ENCODE peak calls at places on chromosome X, in nine cellular contexts. One of them, this sample, is unnamed.

GRCh38 chrX:9522756-9523155 is 57.9 kb downstream of the TBL1X start:
- DNase-seq in NCI-H748 treated with DMSO at 0.1 percent for 48 hours: no peak
- DNase-seq in H54: no peak
- DNase-seq in activated CD8-positive, alpha-beta memory T cell treated with anti-CD3 and anti-CD28 coated beads for 48 hours: no peak
- DNase-seq in GM10248: no peak
- DNase-seq in fibroblast of pulmonary artery: no peak
- DNase-seq in stimulated activated CD4-positive, alpha-beta T cell treated with anti-CD3 and anti-CD28 coated beads, Interleukin-15, amount 100 ng/mL, for 24 hours: no peak
- DNase-seq in GM23338: no peak
- DNase-seq in hypothalamus: no peak
- DNase-seq in this sample: no peak

GRCh38 chrX:123184858-123185251 is 777 bp downstream of the GRIA3 start:
- DNase-seq in activated CD8-positive, alpha-beta memory T cell treated with anti-CD3 and anti-CD28 coated beads for 48 hours: no peak
- DNase-seq in H54: no peak
- DNase-seq in GM23338: peak; percentile 12
- DNase-seq in GM10248: peak; percentile 11
- DNase-seq in stimulated activated CD4-positive, alpha-beta T cell treated with anti-CD3 and anti-CD28 coated beads, Interleukin-15, amount 100 ng/mL, for 24 hours: no peak
- DNase-seq in hypothalamus: no peak
- DNase-seq in NCI-H748 treated with DMSO at 0.1 percent for 48 hours: no peak
- DNase-seq in fibroblast of pulmonary artery: no peak
- DNase-seq in this sample: no peak

GRCh38 chrX:106933538-106933961 is 13.3 kb downstream of the CLDN2 start:
- DNase-seq in GM23338: no peak
- DNase-seq in H54: no peak
- DNase-seq in NCI-H748 treated with DMSO at 0.1 percent for 48 hours: no peak
- DNase-seq in GM10248: no peak
- DNase-seq in activated CD8-positive, alpha-beta memory T cell treated with anti-CD3 and anti-CD28 coated beads for 48 hours: no peak
- DNase-seq in hypothalamus: no peak
- DNase-seq in fibroblast of pulmonary artery: peak; percentile 41
- DNase-seq in stimulated activated CD4-positive, alpha-beta T cell treated with anti-CD3 and anti-CD28 coated beads, Interleukin-15, amount 100 ng/mL, for 24 hours: no peak
- DNase-seq in this sample: no peak

GRCh38 chrX:85243155-85243554 is 424 bp downstream of the SATL1 start:
- DNase-seq in GM10248: no peak
- DNase-seq in GM23338: no peak
- DNase-seq in H54: no peak
- DNase-seq in fibroblast of pulmonary artery: no peak
- DNase-seq in hypothalamus: no peak
- DNase-seq in stimulated activated CD4-positive, alpha-beta T cell treated with anti-CD3 and anti-CD28 coated beads, Interleukin-15, amount 100 ng/mL, for 24 hours: no peak
- DNase-seq in activated CD8-positive, alpha-beta memory T cell treated with anti-CD3 and anti-CD28 coated beads for 48 hours: no peak
- DNase-seq in NCI-H748 treated with DMSO at 0.1 percent for 48 hours: no peak
- DNase-seq in this sample: no peak

GRCh38 chrX:123215397-123216089 is 31.5 kb downstream of the GRIA3 start:
- DNase-seq in GM23338: no peak
- DNase-seq in activated CD8-positive, alpha-beta memory T cell treated with anti-CD3 and anti-CD28 coated beads for 48 hours: no peak
- DNase-seq in hypothalamus: no peak
- DNase-seq in NCI-H748 treated with DMSO at 0.1 percent for 48 hours: no peak
- DNase-seq in H54: no peak
- DNase-seq in GM10248: no peak
- DNase-seq in stimulated activated CD4-positive, alpha-beta T cell treated with anti-CD3 and anti-CD28 coated beads, Interleukin-15, amount 100 ng/mL, for 24 hours: no peak
- DNase-seq in fibroblast of pulmonary artery: no peak
- DNase-seq in this sample: no peak

GRCh38 chrX:136643243-136643642 is 4.7 kb upstream of the CD40LG start:
- DNase-seq in H54: no peak
- DNase-seq in GM10248: no peak
- DNase-seq in hypothalamus: no peak
- DNase-seq in stimulated activated CD4-positive, alpha-beta T cell treated with anti-CD3 and anti-CD28 coated beads, Interleukin-15, amount 100 ng/mL, for 24 hours: no peak
- DNase-seq in NCI-H748 treated with DMSO at 0.1 percent for 48 hours: no peak
- DNase-seq in GM23338: no peak
- DNase-seq in activated CD8-positive, alpha-beta memory T cell treated with anti-CD3 and anti-CD28 coated beads for 48 hours: no peak
- DNase-seq in fibroblast of pulmonary artery: no peak
- DNase-seq in this sample: no peak

GRCh38 chrX:150587585-150588503 is 19.4 kb downstream of the MTM1 start:
- DNase-seq in GM23338: no peak
- DNase-seq in hypothalamus: no peak
- DNase-seq in fibroblast of pulmonary artery: peak; percentile 47
- DNase-seq in H54: no peak
- DNase-seq in GM10248: no peak
- DNase-seq in NCI-H748 treated with DMSO at 0.1 percent for 48 hours: peak; percentile 0
- DNase-seq in activated CD8-positive, alpha-beta memory T cell treated with anti-CD3 and anti-CD28 coated beads for 48 hours: no peak
- DNase-seq in stimulated activated CD4-positive, alpha-beta T cell treated with anti-CD3 and anti-CD28 coated beads, Interleukin-15, amount 100 ng/mL, for 24 hours: peak; percentile 44
- DNase-seq in this sample: no peak

GRCh38 chrX:3712080-3712869 is 1.2 kb downstream of the PRKX start:
- DNase-seq in GM10248: no peak
- DNase-seq in stimulated activated CD4-positive, alpha-beta T cell treated with anti-CD3 and anti-CD28 coated beads, Interleukin-15, amount 100 ng/mL, for 24 hours: peak; percentile 12
- DNase-seq in GM23338: peak; percentile 13
- DNase-seq in activated CD8-positive, alpha-beta memory T cell treated with anti-CD3 and anti-CD28 coated beads for 48 hours: no peak
- DNase-seq in hypothalamus: no peak
- DNase-seq in fibroblast of pulmonary artery: peak; percentile 37
- DNase-seq in NCI-H748 treated with DMSO at 0.1 percent for 48 hours: no peak
- DNase-seq in H54: no peak
- DNase-seq in this sample: no peak

GRCh38 chrX:23770142-23770541 is 12.8 kb upstream of the SAT1 start:
- DNase-seq in GM23338: no peak
- DNase-seq in hypothalamus: no peak
- DNase-seq in activated CD8-positive, alpha-beta memory T cell treated with anti-CD3 and anti-CD28 coated beads for 48 hours: no peak
- DNase-seq in fibroblast of pulmonary artery: no peak
- DNase-seq in GM10248: no peak
- DNase-seq in H54: no peak
- DNase-seq in NCI-H748 treated with DMSO at 0.1 percent for 48 hours: no peak
- DNase-seq in stimulated activated CD4-positive, alpha-beta T cell treated with anti-CD3 and anti-CD28 coated beads, Interleukin-15, amount 100 ng/mL, for 24 hours: no peak
- DNase-seq in this sample: no peak